ENCODE peak calls at places on chromosomes 13 and 19, in six cellular contexts. D is D341Med; K is stimulated activated CD4-positive, alpha-beta T cell treated with anti-CD3 and anti-CD28 coated beads, Interleukin-1b, Interleukin-23, amount 100 ng/mL, for 48 hours; A is lower lobe of right lung; C is neural progenitor cell; E is OCI-LY7. B is an unnamed sample.

GRCh38 chr13:109212630-109213029 is 573.8 kb downstream of the IRS2 start:
- DNase-seq in D (no peak), K (no peak), A (no peak), C (no peak), E (no peak), B (no peak)

GRCh38 chr13:26992951-26993490 is 178.6 kb downstream of the USP12 start:
- DNase-seq in D (no peak), K (no peak), A (no peak), C (no peak), E (no peak), B (no peak)

GRCh38 chr13:24985102-24985501 is 110.8 kb upstream of the PABPC3 start:
- DNase-seq in D (no peak), K (no peak), A (no peak), C (peak), E (no peak), B (peak)

GRCh38 chr19:498977-499623 is 2.8 kb downstream of the MADCAM1 start:
- DNase-seq in D (no peak), K (no peak), A (no peak), C (no peak), E (no peak), B (no peak)

GRCh38 chr13:112895521-112896465 is 73.2 kb upstream of the MCF2L start:
- DNase-seq in D (no peak), K (no peak), A (peak), C (no peak), E (no peak), B (no peak)

GRCh38 chr13:40394304-40394983 is 272.0 kb downstream of the FOXO1 start:
- DNase-seq in D (no peak), K (no peak), A (no peak), C (no peak), E (no peak), B (no peak)

GRCh38 chr13:28477709-28477973 is 17.3 kb downstream of the FLT1 start:
- DNase-seq in D (no peak), K (no peak), A (no peak), C (no peak), E (no peak), B (no peak)

GRCh38 chr19:1252818-1253513 is 4.6 kb downstream of the MIDN start:
- DNase-seq in D (peak), K (peak), A (peak), C (no peak), E (peak), B (peak)

GRCh38 chr13:59230484-59231264 is 933.1 kb downstream of the DIAPH3 start:
- DNase-seq in D (no peak), K (no peak), A (no peak), C (no peak), E (no peak), B (peak)

GRCh38 chr19:44640518-44640917 is 3.2 kb upstream of the PVR start:
- DNase-seq in D (no peak), K (no peak), A (no peak), C (no peak), E (no peak), B (peak)

GRCh38 chr13:107028751-107029150 is 460.8 kb upstream of the ARGLU1 start:
- DNase-seq in D (no peak), K (no peak), A (no peak), C (no peak), E (no peak), B (no peak)

GRCh38 chr13:106515635-106516254 is 19.7 kb downstream of the EFNB2 start:
- DNase-seq in D (no peak), K (no peak), A (no peak), C (no peak), E (no peak), B (no peak)

GRCh38 chr13:97934590-97934989 is 18.9 kb upstream of the IPO5 start:
- DNase-seq in D (no peak), K (no peak), A (no peak), C (peak), E (no peak), B (no peak)

GRCh38 chr13:21929400-21929799 is 258.5 kb downstream of the FGF9 start:
- DNase-seq in D (no peak), K (no peak), A (no peak), C (peak), E (no peak), B (no peak)

GRCh38 chr13:45492538-45492937 is 27.8 kb downstream of the COG3 start:
- DNase-seq in D (no peak), K (no peak), A (no peak), C (no peak), E (no peak), B (no peak)

GRCh38 chr13:60583196-60583908 is 186.3 kb downstream of the TDRD3 start:
- DNase-seq in D (no peak), K (no peak), A (no peak), C (peak), E (no peak), B (peak)